ENCODE peak calls at places on chromosome 13, in four cellular contexts. H is IMR-90, J is H9, V is mesenchymal stem cell. R is an unnamed sample.
A peak's percentile ranks its signal among the peaks of the same experiment; 100 is the strongest.

GRCh38 chr13:51244637-51245405 is 22.6 kb downstream of the FAM124A start:
- DNase-seq in H (no peak), J (peak; percentile 65), V (no peak), R (no peak)

GRCh38 chr13:30125422-30126073 is 181.8 kb downstream of the KATNAL1 start:
- DNase-seq in H (peak; percentile 94), J (no peak), V (peak; percentile 91), R (no peak)

GRCh38 chr13:20526664-20527063 is 1.0 kb upstream of the CRYL1 start:
- DNase-seq in H (peak; percentile 19), J (no peak), V (no peak), R (no peak)

GRCh38 chr13:111792956-111793355 is 274.0 kb upstream of the SOX1 start:
- DNase-seq in H (no peak), J (no peak), V (no peak), R (no peak)

GRCh38 chr13:52862358-52863206 is 14.1 kb upstream of the PCDH8 start:
- DNase-seq in H (no peak), J (peak; percentile 72), V (no peak), R (no peak)

GRCh38 chr13:59906413-59907027 is 257.2 kb downstream of the DIAPH3 start:
- DNase-seq in H (peak; percentile 58), J (no peak), V (peak; percentile 44), R (no peak)

GRCh38 chr13:78323848-78324247 is 279.5 kb downstream of the POU4F1 start:
- DNase-seq in H (no peak), J (no peak), V (no peak), R (no peak)

GRCh38 chr13:113938246-113938645 is 35.6 kb downstream of the C13orf46 start:
- DNase-seq in H (no peak), J (no peak), V (no peak), R (no peak)

GRCh38 chr13:90485441-90485840 is 862.0 kb upstream of the MIR17HG start:
- DNase-seq in H (peak; percentile 65), J (no peak), V (peak; percentile 74), R (no peak)

GRCh38 chr13:45108716-45109706 is 11.3 kb upstream of the GTF2F2 start:
- DNase-seq in H (peak; percentile 66), J (peak; percentile 74), V (peak; percentile 37), R (no peak)

GRCh38 chr13:45715351-45715750 is 13.2 kb downstream of the CBY2 start:
- DNase-seq in H (no peak), J (no peak), V (no peak), R (no peak)

GRCh38 chr13:48586591-48587103 is 53.8 kb upstream of the RCBTB2 start:
- DNase-seq in H (peak; percentile 11), J (no peak), V (no peak), R (no peak)

GRCh38 chr13:22110368-22110767 is 439.5 kb downstream of the FGF9 start:
- DNase-seq in H (no peak), J (no peak), V (no peak), R (no peak)

GRCh38 chr13:37011002-37011401 is 10.4 kb downstream of the EXOSC8 start:
- DNase-seq in H (peak; percentile 59), J (no peak), V (no peak), R (no peak)

GRCh38 chr13:26956532-26957142 is 196.1 kb upstream of the GPR12 start:
- DNase-seq in H (no peak), J (no peak), V (no peak), R (no peak)

GRCh38 chr13:112802808-112803207 is 113.0 kb downstream of the ATP11A start:
- DNase-seq in H (no peak), J (no peak), V (no peak), R (no peak)

GRCh38 chr13:109770436-109770835 is 15.9 kb downstream of the IRS2 start:
- DNase-seq in H (no peak), J (no peak), V (no peak), R (no peak)

GRCh38 chr13:87666826-87667225 is 4.3 kb upstream of the SLITRK5 start:
- DNase-seq in H (no peak), J (no peak), V (peak; percentile 66), R (no peak)

GRCh38 chr13:95588721-95589120 is 36.2 kb downstream of the CLDN10 start:
- DNase-seq in H (peak; percentile 60), J (no peak), V (no peak), R (no peak)

GRCh38 chr13:20492641-20493040 is 33.0 kb downstream of the CRYL1 start:
- DNase-seq in H (peak; percentile 65), J (peak; percentile 54), V (peak; percentile 26), R (no peak)

GRCh38 chr13:33280923-33281322 is 4.6 kb downstream of the STARD13 start:
- DNase-seq in H (peak; percentile 50), J (no peak), V (peak; percentile 61), R (no peak)

GRCh38 chr13:110233181-110233641 is 73.7 kb downstream of the COL4A1 start:
- DNase-seq in H (peak; percentile 91), J (no peak), V (peak; percentile 86), R (no peak)

GRCh38 chr13:46721054-46721453 is 75.9 kb downstream of the ESD start:
- DNase-seq in H (peak; percentile 53), J (no peak), V (peak; percentile 63), R (peak; percentile 23)

GRCh38 chr13:30832377-30832776 is 73.7 kb upstream of the MEDAG start:
- DNase-seq in H (no peak), J (no peak), V (no peak), R (no peak)

GRCh38 chr13:45336025-45336800 is 4.8 kb downstream of the TPT1 start:
- DNase-seq in H (no peak), J (no peak), V (no peak), R (no peak)

GRCh38 chr13:88411696-88412095 is 740.5 kb downstream of the SLITRK5 start:
- DNase-seq in H (no peak), J (no peak), V (no peak), R (no peak)

GRCh38 chr13:111531505-111531904 is 211.1 kb downstream of the TEX29 start:
- DNase-seq in H (peak; percentile 0), J (no peak), V (no peak), R (no peak)

GRCh38 chr13:42969558-42970172 is 22.4 kb downstream of the EPSTI1 start:
- DNase-seq in H (peak; percentile 69), J (peak; percentile 82), V (peak; percentile 66), R (peak; percentile 76)
- H3K23ac ChIP-seq in H (no peak overlapping the region), J (no peak overlapping the region), V (no peak overlapping the region), R (no peak overlapping the region)

GRCh38 chr13:28534210-28534609 is 39.3 kb upstream of the FLT1 start:
- DNase-seq in H (no peak), J (no peak), V (no peak), R (no peak)

GRCh38 chr13:28533441-28534166 is 38.7 kb upstream of the FLT1 start:
- DNase-seq in H (no peak), J (no peak), V (no peak), R (no peak)

GRCh38 chr13:28531956-28532225 is 37.0 kb upstream of the FLT1 start:
- DNase-seq in H (no peak), J (no peak), V (no peak), R (no peak)

GRCh38 chr13:28532226-28533048 is 37.5 kb upstream of the FLT1 start:
- DNase-seq in H (no peak), J (peak; percentile 57), V (peak; percentile 30), R (peak; percentile 47)

GRCh38 chr13:28533049-28533436 is 38.1 kb upstream of the FLT1 start:
- DNase-seq in H (no peak), J (no peak), V (peak; percentile 46), R (peak; percentile 4)
- H3K23ac ChIP-seq in H (peak overlapping the region; percentile 29), J (no peak overlapping the region), V (no peak overlapping the region), R (peak overlapping the region; percentile 15)

GRCh38 chr13:40549500-40550094 is 116.8 kb downstream of the FOXO1 start:
- DNase-seq in H (no peak), J (no peak), V (no peak), R (no peak)
- H3K23ac ChIP-seq in H (no peak overlapping the region), J (no peak overlapping the region), V (no peak overlapping the region), R (no peak overlapping the region)

DNA sequence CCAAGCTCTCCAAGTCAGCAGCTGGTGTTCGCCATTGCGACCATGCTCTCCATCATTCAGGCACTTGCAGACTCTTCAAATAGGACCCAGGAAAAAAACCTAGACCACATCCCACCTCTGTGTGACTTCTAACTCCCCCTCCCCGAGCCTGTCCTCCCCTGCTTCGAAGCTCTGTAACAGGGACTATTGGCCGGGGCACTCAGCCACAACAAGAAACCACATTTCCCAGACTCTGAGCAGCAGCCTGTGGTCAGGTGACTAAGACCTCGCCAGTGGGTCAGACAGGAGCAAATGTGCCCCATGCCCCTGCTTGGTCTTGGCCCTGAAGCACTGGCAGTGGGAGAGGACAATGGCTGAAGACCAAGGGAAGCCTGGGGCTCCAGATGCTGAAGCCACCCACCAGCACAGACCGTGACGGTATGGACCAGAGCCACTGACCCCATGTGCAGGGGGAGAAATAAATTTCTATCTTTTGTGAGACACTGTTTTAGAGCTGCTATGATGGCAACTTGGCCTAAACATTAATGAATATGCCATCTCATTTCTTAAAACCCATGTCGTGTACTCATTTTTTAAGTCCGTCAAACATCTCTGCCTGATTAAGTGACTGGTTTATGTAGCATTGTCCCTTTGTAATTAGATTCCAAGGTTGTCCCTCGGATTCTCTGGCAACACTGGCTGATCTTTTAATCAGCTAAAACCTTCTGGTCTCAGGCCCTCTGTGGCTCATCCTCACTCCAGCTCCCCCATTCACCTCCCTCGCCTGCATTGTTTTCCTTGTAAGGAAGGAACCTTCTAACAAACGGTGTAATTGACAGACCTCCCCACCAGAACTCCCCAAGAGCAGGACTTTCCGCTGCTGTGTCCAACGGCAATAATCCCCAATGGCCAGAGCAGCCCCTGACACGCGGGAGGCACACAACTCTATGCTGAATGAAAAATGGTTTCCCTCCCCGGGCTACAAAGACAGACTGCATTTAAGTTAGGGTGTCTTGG is 98.5 kb downstream of the STK24 start:
- DNase-seq in H (peak; percentile 36), J (peak; percentile 52), V (peak; percentile 68), R (peak; percentile 57)
- H3K23ac ChIP-seq in H (peak overlapping the region; percentile 24), J (no peak overlapping the region), V (no peak overlapping the region), R (no peak overlapping the region)